ENCODE peak calls at places on chromosome 17, in seven cellular contexts. A is naive thymus-derived CD8-positive, alpha-beta T cell; S is foreskin fibroblast; R is NCI-H2171; M is NCI-H446 treated with DMSO at 0.1 percent for 48 hours; B is fibroblast of pulmonary artery; G is transverse colon. O is an unnamed sample.

GRCh38 chr17:74827800-74828199 is 31.9 kb downstream of the GRIN2C start:
- DNase-seq in A (no peak), G (no peak), R (no peak), S (no peak), B (no peak), M (peak), O (no peak)

GRCh38 chr17:38352245-38353083 is 820 bp downstream of the SOCS7 start:
- DNase-seq in S (peak), R (no peak), B (peak), M (no peak), A (no peak), G (peak), O (no peak)

GRCh38 chr17:79607941-79608728 is 2.7 kb downstream of the RBFOX3 start:
- DNase-seq in M (no peak), B (peak), S (peak), A (no peak), R (no peak), G (peak), O (no peak)

GRCh38 chr17:64001763-64002529 is 3.8 kb downstream of the PRR29 start:
- DNase-seq in S (peak), G (no peak), M (no peak), B (peak), A (no peak), R (no peak), O (no peak)

GRCh38 chr17:58378895-58379824 is 27.2 kb upstream of the SUPT4H1 start:
- DNase-seq in A (no peak), G (no peak), R (no peak), B (no peak), S (no peak), M (no peak), O (no peak)

GRCh38 chr17:28908640-28909098 is 5.8 kb upstream of the DHRS13 start:
- DNase-seq in R (no peak), G (peak), B (peak), M (no peak), A (no peak), S (peak), O (peak)

GRCh38 chr17:45050680-45051059 is 762 bp downstream of the DCAKD start:
- DNase-seq in S (peak), G (peak), M (no peak), B (no peak), R (no peak), A (peak), O (no peak)

GRCh38 chr17:77700165-77700881 is 258.2 kb upstream of the TNRC6C start:
- DNase-seq in S (no peak), A (no peak), G (no peak), B (no peak), R (no peak), M (no peak), O (no peak)

GRCh38 chr17:40566027-40566426 is 755 bp upstream of the CCR7 start:
- DNase-seq in R (no peak), B (no peak), S (no peak), M (no peak), A (no peak), G (no peak), O (no peak)

GRCh38 chr17:68182940-68183551 is 64.8 kb upstream of the AMZ2 start:
- DNase-seq in R (no peak), B (no peak), S (no peak), G (peak), A (peak), M (no peak), O (no peak)

GRCh38 chr17:2436516-2436915 is 35.7 kb upstream of the MNT start:
- DNase-seq in S (no peak), R (peak), A (no peak), G (no peak), B (no peak), M (no peak), O (no peak)

GRCh38 chr17:35892091-35892637 is 12.0 kb upstream of the CCL5 start:
- DNase-seq in B (peak), R (no peak), A (no peak), G (no peak), M (no peak), S (peak), O (no peak)

GRCh38 chr17:42274812-42275526 is 1.2 kb downstream of the STAT5B start:
- DNase-seq in S (no peak), A (no peak), B (no peak), M (no peak), R (no peak), G (no peak), O (no peak)

GRCh38 chr17:45895304-45895968 is 1.1 kb downstream of the MAPT start:
- DNase-seq in S (peak), R (peak), A (peak), G (no peak), B (no peak), M (peak), O (no peak)

GRCh38 chr17:79084291-79085153 is 9.9 kb downstream of the ENGASE start:
- DNase-seq in A (no peak), R (no peak), G (no peak), B (no peak), S (no peak), M (no peak), O (no peak)

GRCh38 chr17:72491102-72491501 is 370.3 kb downstream of the SOX9 start:
- DNase-seq in R (no peak), G (no peak), S (no peak), A (no peak), M (no peak), B (no peak), O (no peak)

GRCh38 chr17:81021531-81022370 is 13.2 kb upstream of the BAIAP2 start:
- DNase-seq in A (no peak), G (no peak), B (no peak), R (no peak), M (peak), S (no peak), O (no peak)

GRCh38 chr17:40458001-40458791 is 14.9 kb downstream of the IGFBP4 start:
- DNase-seq in G (no peak), A (no peak), R (no peak), M (peak), S (peak), B (peak), O (peak)